ENCODE peak calls at places on chromosomes 1 and 21, in seven cellular contexts. X, H, U, W, K, I and N are unnamed samples.

GRCh38 chr1:62725255-62725654 is 37.1 kb upstream of the DOCK7 start:
- DNase-seq in X (peak; percentile 46), H (no peak), U (no peak), W (no peak), K (no peak), I (no peak), N (no peak)

GRCh38 chr1:223819730-223820514 is 25.8 kb downstream of the TP53BP2 start:
- DNase-seq in X (no peak), H (no peak), U (no peak), W (no peak), K (no peak), I (no peak), N (no peak)

GRCh38 chr1:159076753-159077656 is at the start of gene AIM2:
- DNase-seq in X (no peak), H (no peak), U (no peak), W (no peak), K (no peak), I (no peak), N (peak; percentile 95)

GRCh38 chr1:22755641-22756040 is 45.0 kb downstream of the EPHB2 start:
- DNase-seq in X (no peak), H (no peak), U (no peak), W (no peak), K (no peak), I (no peak), N (no peak)

GRCh38 chr1:156866679-156867015 is 6.0 kb downstream of the NTRK1 start:
- DNase-seq in X (no peak), H (no peak), U (no peak), W (no peak), K (no peak), I (no peak), N (no peak)

GRCh38 chr1:65813956-65814355 is 21.3 kb downstream of the PDE4B start:
- DNase-seq in X (no peak), H (no peak), U (no peak), W (no peak), K (no peak), I (no peak), N (no peak)

GRCh38 chr1:244705268-244706234 is 52.6 kb downstream of the DESI2 start:
- DNase-seq in X (peak; percentile 59), H (no peak), U (no peak), W (no peak), K (no peak), I (no peak), N (no peak)

GRCh38 chr1:43321331-43321891 is 16.2 kb upstream of the MPL start:
- DNase-seq in X (no peak), H (no peak), U (no peak), W (no peak), K (peak; percentile 22), I (no peak), N (no peak)

GRCh38 chr1:35568975-35569395 is 4.1 kb upstream of the TFAP2E start:
- DNase-seq in X (peak; percentile 81), H (peak; percentile 70), U (peak; percentile 67), W (no peak), K (peak; percentile 92), I (peak; percentile 72), N (peak; percentile 61)

GRCh38 chr1:119554188-119554587 is 47.2 kb downstream of the HSD3B1 start:
- DNase-seq in X (peak; percentile 63), H (no peak), U (no peak), W (peak; percentile 27), K (peak; percentile 62), I (no peak), N (no peak)

GRCh38 chr21:33036430-33037162 is 10.9 kb downstream of the OLIG2 start:
- DNase-seq in X (no peak), H (no peak), U (no peak), W (no peak), K (peak; percentile 63), I (no peak), N (no peak)

GRCh38 chr1:45512641-45513054 is 9.0 kb downstream of the PRDX1 start:
- DNase-seq in X (peak; percentile 67), H (peak; percentile 74), U (peak; percentile 56), W (peak; percentile 31), K (peak; percentile 90), I (no peak), N (peak; percentile 45)

GRCh38 chr1:7695181-7696117 is 75.6 kb upstream of the VAMP3 start:
- DNase-seq in X (no peak), H (no peak), U (no peak), W (no peak), K (no peak), I (no peak), N (no peak)

GRCh38 chr1:9657521-9658032 is 6.0 kb downstream of the PIK3CD start:
- DNase-seq in X (no peak), H (no peak), U (no peak), W (no peak), K (no peak), I (no peak), N (no peak)
- H3K4me1 ChIP-seq in X (no peaks in the 10 kb centered on the region), H (no peaks in the 10 kb centered on the region), U (peaks cover 1% of the 10 kb centered on the region), W (no peaks in the 10 kb centered on the region), K (no peaks in the 10 kb centered on the region), I (peaks cover 5% of the 10 kb centered on the region), N (peaks cover 78% of the 10 kb centered on the region)

GRCh38 chr1:198647055-198647454 is 8.2 kb downstream of the PTPRC start:
- DNase-seq in X (no peak), H (no peak), U (no peak), W (no peak), K (no peak), I (no peak), N (no peak)

GRCh38 chr1:198641966-198642656 is 3.3 kb downstream of the PTPRC start:
- DNase-seq in X (no peak), H (no peak), U (no peak), W (no peak), K (no peak), I (no peak), N (no peak)

GRCh38 chr1:198641506-198641905 is 2.7 kb downstream of the PTPRC start:
- DNase-seq in X (no peak), H (no peak), U (no peak), W (no peak), K (no peak), I (no peak), N (peak; percentile 66)

GRCh38 chr1:198643001-198643400 is 4.2 kb downstream of the PTPRC start:
- DNase-seq in X (no peak), H (no peak), U (no peak), W (no peak), K (no peak), I (no peak), N (no peak)

GRCh38 chr1:198643827-198644226 is 5.0 kb downstream of the PTPRC start:
- DNase-seq in X (no peak), H (no peak), U (no peak), W (no peak), K (no peak), I (no peak), N (no peak)
- H3K4me1 ChIP-seq in X (no peaks in the 10 kb centered on the region), H (no peaks in the 10 kb centered on the region), U (no peaks in the 10 kb centered on the region), W (no peaks in the 10 kb centered on the region), K (no peaks in the 10 kb centered on the region), I (no peaks in the 10 kb centered on the region), N (peaks cover 57% of the 10 kb centered on the region)

GRCh38 chr1:190126728-190127127 is 350.9 kb downstream of the BRINP3 start:
- DNase-seq in X (no peak), H (no peak), U (no peak), W (no peak), K (no peak), I (no peak), N (no peak)
- H3K4me1 ChIP-seq in X (no peaks in the 10 kb centered on the region), H (no peaks in the 10 kb centered on the region), U (no peaks in the 10 kb centered on the region), W (no peaks in the 10 kb centered on the region), K (no peaks in the 10 kb centered on the region), I (peaks cover 7% of the 10 kb centered on the region), N (no peaks in the 10 kb centered on the region)

GRCh38 chr1:16184557-16185303 is 27.7 kb downstream of the ARHGEF19 start:
- DNase-seq in X (peak; percentile 52), H (no peak), U (no peak), W (no peak), K (no peak), I (no peak), N (no peak)
- H3K4me1 ChIP-seq in X (peaks cover 7% of the 10 kb centered on the region), H (peaks cover 6% of the 10 kb centered on the region), U (peaks cover 35% of the 10 kb centered on the region), W (peaks cover 27% of the 10 kb centered on the region), K (peaks cover 3% of the 10 kb centered on the region), I (peaks cover 84% of the 10 kb centered on the region), N (peaks cover 5% of the 10 kb centered on the region)

GRCh38 chr1:31669786-31670582 is 25.3 kb upstream of the PEF1 start:
- DNase-seq in X (peak; percentile 89), H (peak; percentile 90), U (peak; percentile 92), W (peak; percentile 69), K (peak; percentile 78), I (peak; percentile 22), N (peak; percentile 30)

GRCh38 chr1:31669433-31669785 is 24.7 kb upstream of the PEF1 start:
- DNase-seq in X (no peak), H (no peak), U (no peak), W (no peak), K (no peak), I (no peak), N (no peak)

GRCh38 chr1:31671147-31671546 is 26.5 kb upstream of the PEF1 start:
- DNase-seq in X (peak; percentile 42), H (no peak), U (no peak), W (no peak), K (no peak), I (no peak), N (no peak)

GRCh38 chr1:31671556-31672201 is 27.0 kb upstream of the PEF1 start:
- DNase-seq in X (peak; percentile 74), H (no peak), U (no peak), W (no peak), K (no peak), I (no peak), N (no peak)

GRCh38 chr1:31670583-31670944 is 25.9 kb upstream of the PEF1 start:
- DNase-seq in X (peak; percentile 38), H (no peak), U (no peak), W (no peak), K (no peak), I (no peak), N (no peak)
- H3K4me1 ChIP-seq in X (peaks cover 23% of the 10 kb centered on the region), H (peaks cover 39% of the 10 kb centered on the region), U (peaks cover 43% of the 10 kb centered on the region), W (peaks cover 32% of the 10 kb centered on the region), K (peaks cover 2% of the 10 kb centered on the region), I (peaks cover 37% of the 10 kb centered on the region), N (peaks cover 11% of the 10 kb centered on the region)

GRCh38 chr1:226664413-226665101 is 74.5 kb downstream of the ITPKB start:
- DNase-seq in X (peak; percentile 77), H (peak; percentile 73), U (no peak), W (peak; percentile 47), K (no peak), I (no peak), N (no peak)
- H3K4me1 ChIP-seq in X (peaks cover 65% of the 10 kb centered on the region), H (peaks cover 85% of the 10 kb centered on the region), U (peaks cover 77% of the 10 kb centered on the region), W (peaks cover 84% of the 10 kb centered on the region), K (peaks cover 3% of the 10 kb centered on the region), I (peaks cover 11% of the 10 kb centered on the region), N (peaks cover 4% of the 10 kb centered on the region)

DNA sequence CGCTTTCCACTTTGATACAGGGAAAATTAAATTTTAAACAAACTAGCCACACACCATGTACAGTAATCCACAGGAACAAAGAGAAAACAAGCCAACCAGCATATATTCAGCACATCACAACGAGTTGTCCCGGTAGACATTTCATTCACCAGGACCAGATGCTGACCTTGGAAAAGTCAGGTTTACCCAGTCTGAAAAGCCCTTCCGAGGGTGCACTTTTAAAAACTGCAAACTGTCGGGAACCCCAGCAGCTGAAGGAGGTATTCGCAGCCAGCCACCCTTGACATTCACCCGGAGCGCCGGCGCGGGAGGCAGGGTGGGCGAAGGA is 1.2 kb downstream of the MCOLN3 start:
- DNase-seq in X (no peak), H (no peak), U (no peak), W (no peak), K (no peak), I (no peak), N (no peak)
- H3K4me1 ChIP-seq in X (peaks cover 5% of the 10 kb centered on the region), H (peaks cover 5% of the 10 kb centered on the region), U (peaks cover 16% of the 10 kb centered on the region), W (peaks cover 5% of the 10 kb centered on the region), K (no peaks in the 10 kb centered on the region), I (no peaks in the 10 kb centered on the region), N (peaks cover 35% of the 10 kb centered on the region)

GRCh38 chr1:51669191-51669590 is 52.3 kb downstream of the OSBPL9 start:
- DNase-seq in X (no peak), H (no peak), U (no peak), W (no peak), K (no peak), I (no peak), N (no peak)
- H3K4me1 ChIP-seq in X (peaks cover 13% of the 10 kb centered on the region), H (peaks cover 78% of the 10 kb centered on the region), U (no peaks in the 10 kb centered on the region), W (peaks cover 30% of the 10 kb centered on the region), K (peaks cover 18% of the 10 kb centered on the region), I (peaks cover 39% of the 10 kb centered on the region), N (no peaks in the 10 kb centered on the region)